ENCODE peak calls at places on chromosomes 5 and 9, in five cellular contexts. K is fibroblast of lung, U is HFFc6, V is GM04503, W is globus pallidus. A is an unnamed sample.

GRCh38 chr9:95481000-95481399 is 35.8 kb downstream of the PTCH1 start:
- DNase-seq in K (peak; percentile 45), U (no peak), V (no peak), W (no peak), A (no peak)

GRCh38 chr5:61245936-61246335 is 83.7 kb upstream of the SMIM15 start:
- DNase-seq in K (peak; percentile 26), U (no peak), V (no peak), W (no peak), A (no peak)

GRCh38 chr5:129245489-129245888 is 150.9 kb downstream of the ISOC1 start:
- DNase-seq in K (peak; percentile 6), U (no peak), V (no peak), W (peak; percentile 96), A (no peak)

GRCh38 chr5:78274540-78275197 is 19.8 kb downstream of the AP3B1 start:
- DNase-seq in K (no peak), U (no peak), V (no peak), W (no peak), A (no peak)

GRCh38 chr5:61534481-61535267 is 202.6 kb downstream of the ZSWIM6 start:
- DNase-seq in K (no peak), U (no peak), V (no peak), W (no peak), A (no peak)

GRCh38 chr9:129595323-129595741 is 25.6 kb downstream of the C9orf50 start:
- DNase-seq in K (peak; percentile 61), U (peak; percentile 59), V (no peak), W (no peak), A (peak; percentile 68)

GRCh38 chr5:141637693-141638419 is 1.1 kb downstream of the RELL2 start:
- DNase-seq in K (peak; percentile 38), U (no peak), V (no peak), W (peak; percentile 40), A (peak; percentile 67)

GRCh38 chr9:104743377-104743985 is 4.0 kb upstream of the NIPSNAP3A start:
- DNase-seq in K (peak; percentile 50), U (peak; percentile 70), V (no peak), W (peak; percentile 66), A (peak; percentile 71)

GRCh38 chr9:14616188-14616982 is 76.8 kb downstream of the ZDHHC21 start:
- DNase-seq in K (peak; percentile 59), U (peak; percentile 59), V (peak; percentile 13), W (peak; percentile 43), A (peak; percentile 58)

GRCh38 chr5:123285122-123286011 is 137.8 kb downstream of the CEP120 start:
- DNase-seq in K (peak; percentile 48), U (no peak), V (no peak), W (no peak), A (no peak)

GRCh38 chr5:67192719-67193464 is 3.7 kb downstream of the CD180 start:
- DNase-seq in K (peak; percentile 31), U (no peak), V (no peak), W (peak; percentile 51), A (no peak)